ENCODE peak calls at places on chromosomes 13 and 19, in four cellular contexts. G, U, T and J are unnamed samples.

GRCh38 chr13:101433895-101434294 is 17.6 kb upstream of the NALCN start:
- DNase-seq in G (no peak), U (no peak), T (no peak), J (no peak)

GRCh38 chr13:64847767-64848166 is 2382.4 kb downstream of the PCDH9 start:
- DNase-seq in G (no peak), U (no peak), T (no peak), J (no peak)

GRCh38 chr13:51230473-51231105 is 8.4 kb downstream of the FAM124A start:
- DNase-seq in G (peak), U (no peak), T (no peak), J (no peak)

GRCh38 chr19:29329460-29330134 is 116.6 kb upstream of the UQCRFS1 start:
- DNase-seq in G (no peak), U (no peak), T (peak), J (no peak)

GRCh38 chr13:112510002-112510780 is 77.8 kb downstream of the TUBGCP3 start:
- DNase-seq in G (peak), U (no peak), T (peak), J (no peak)

GRCh38 chr13:47139519-47139918 is 242.7 kb upstream of the HTR2A start:
- DNase-seq in G (no peak), U (no peak), T (no peak), J (no peak)

GRCh38 chr19:29665826-29666633 is 769 bp downstream of the PLEKHF1 start:
- DNase-seq in G (no peak), U (no peak), T (no peak), J (no peak)

GRCh38 chr13:27791146-27791900 is 960 bp upstream of the GSX1 start:
- DNase-seq in G (no peak), U (no peak), T (no peak), J (no peak)

GRCh38 chr13:48431987-48432615 is 19.2 kb upstream of the LPAR6 start:
- DNase-seq in G (peak), U (no peak), T (no peak), J (no peak)

GRCh38 chr19:2488405-2488941 is 12.5 kb downstream of the GADD45B start:
- DNase-seq in G (no peak), U (no peak), T (no peak), J (no peak)

GRCh38 chr13:106477303-106477702 is 58.2 kb downstream of the EFNB2 start:
- DNase-seq in G (no peak), U (no peak), T (no peak), J (no peak)

GRCh38 chr13:80235131-80235530 is 105.8 kb downstream of the SPRY2 start:
- DNase-seq in G (no peak), U (no peak), T (no peak), J (no peak)

GRCh38 chr19:48836089-48837017 is at the start of gene HSD17B14:
- DNase-seq in G (peak), U (no peak), T (peak), J (no peak)

GRCh38 chr13:21231426-21231945 is 55.0 kb downstream of the MRPL57 start:
- DNase-seq in G (no peak), U (no peak), T (no peak), J (no peak)

GRCh38 chr13:43648733-43649132 is 138.0 kb downstream of the ENOX1 start:
- DNase-seq in G (no peak), U (no peak), T (no peak), J (no peak)

GRCh38 chr13:111622051-111622531 is 301.6 kb downstream of the TEX29 start:
- DNase-seq in G (no peak), U (no peak), T (no peak), J (no peak)

GRCh38 chr19:10828981-10829821 is 6.8 kb downstream of the TMED1 start:
- DNase-seq in G (no peak), U (no peak), T (no peak), J (no peak)

GRCh38 chr13:24185591-24186232 is 25.2 kb downstream of the SPATA13 start:
- DNase-seq in G (no peak), U (no peak), T (no peak), J (no peak)

GRCh38 chr13:21895769-21896168 is 224.9 kb downstream of the FGF9 start:
- DNase-seq in G (no peak), U (no peak), T (no peak), J (no peak)

GRCh38 chr13:43572601-43573360 is 214.0 kb downstream of the ENOX1 start:
- DNase-seq in G (peak), U (no peak), T (no peak), J (no peak)

GRCh38 chr19:48481846-48482639 is 12.9 kb downstream of the CYTH2 start:
- DNase-seq in G (peak), U (no peak), T (no peak), J (no peak)

GRCh38 chr19:18896421-18896841 is 473 bp upstream of the CERS1 start:
- DNase-seq in G (no peak), U (no peak), T (no peak), J (peak)

GRCh38 chr19:18895828-18896341 is at the start of gene CERS1:
- DNase-seq in G (no peak), U (no peak), T (peak), J (peak)

GRCh38 chr19:18893573-18894253 is 2.2 kb downstream of the CERS1 start:
- DNase-seq in G (no peak), U (no peak), T (no peak), J (no peak)

GRCh38 chr19:18894254-18895037 is 1.5 kb downstream of the CERS1 start:
- DNase-seq in G (no peak), U (no peak), T (peak), J (peak)

GRCh38 chr19:18895038-18895827 is 725 bp downstream of the CERS1 start:
- DNase-seq in G (peak), U (no peak), T (peak), J (no peak)
- TF ChIP-seq CTCF in G (peak), U (no peak), T (peak), J (no peak)

GRCh38 chr13:33017410-33017929 is 1.2 kb downstream of the KL start:
- DNase-seq in G (no peak), U (no peak), T (peak), J (no peak)
- TF ChIP-seq CTCF in G (peak), U (peak), T (peak), J (no peak)

DNA sequence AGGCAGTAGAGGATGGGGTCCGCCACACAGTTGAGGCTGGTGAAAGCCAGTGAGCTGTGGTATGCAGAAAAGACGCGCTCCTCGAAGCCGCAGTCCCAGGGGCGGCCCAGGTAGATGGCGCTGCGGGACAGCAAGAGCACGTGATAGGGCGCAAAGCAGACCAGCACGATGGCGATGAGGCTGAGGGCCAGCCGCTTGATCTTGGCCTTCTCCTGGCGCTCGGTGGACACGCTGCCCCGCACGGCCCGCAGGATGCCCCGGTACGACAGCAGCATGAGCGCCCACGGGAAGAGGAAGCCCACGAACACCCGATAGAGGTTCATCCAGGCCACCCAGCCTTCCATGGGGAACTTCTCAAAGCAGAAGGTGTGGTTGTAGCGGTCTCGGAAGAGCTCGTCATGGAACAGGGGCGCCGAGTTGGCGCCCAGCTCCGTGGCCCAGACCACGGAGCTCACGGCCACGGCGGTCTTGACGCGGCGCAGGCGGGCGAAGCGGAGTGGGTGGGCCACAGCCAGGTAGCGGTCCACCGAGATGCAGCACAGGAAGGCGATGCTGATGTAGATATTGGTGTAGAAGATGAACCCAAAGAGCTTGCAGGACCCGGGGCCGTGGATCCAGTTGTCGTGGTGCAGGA is 6.5 kb upstream of the OPA3 start:
- DNase-seq in G (no peak), U (no peak), T (peak), J (peak)
- TF ChIP-seq CTCF in G (peak), U (no peak), T (peak), J (no peak)

DNA sequence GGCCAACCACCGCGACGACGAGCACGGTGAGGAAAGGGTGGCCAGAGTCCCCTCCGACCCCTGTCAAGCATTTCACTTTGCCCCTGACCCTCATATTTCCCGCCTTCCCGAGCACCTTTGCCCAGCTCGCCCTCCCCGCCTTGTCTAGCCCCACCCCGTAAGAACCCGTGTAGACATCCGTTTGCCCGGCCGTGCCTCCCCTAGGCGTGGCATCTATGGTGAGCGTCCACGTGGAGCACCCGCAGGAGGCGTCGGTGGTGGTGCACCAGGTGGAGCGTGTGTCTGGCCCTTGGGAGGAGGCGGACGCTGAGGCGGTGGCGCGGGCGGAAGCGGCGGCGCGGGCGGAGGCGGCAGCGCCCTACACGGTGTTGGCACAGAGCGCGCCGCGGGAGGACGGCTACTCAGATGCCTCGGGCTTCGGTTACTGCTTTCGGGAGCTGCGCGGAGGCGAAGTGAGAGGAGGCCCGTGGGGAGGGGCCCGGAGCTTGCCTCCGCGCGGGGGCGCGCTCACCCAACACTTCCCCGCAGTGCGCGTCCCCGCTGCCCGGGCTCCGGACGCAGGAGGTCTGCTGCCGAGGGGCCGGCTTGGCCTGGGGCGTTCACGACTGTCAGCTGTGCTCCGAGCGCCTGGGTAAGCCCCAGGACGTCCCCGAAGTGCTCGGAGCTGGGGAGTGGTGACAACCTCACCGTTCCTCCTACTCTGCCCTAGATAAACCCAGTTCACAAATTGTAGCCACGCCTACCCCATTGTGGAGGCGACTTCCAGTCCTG is 4.2 kb downstream of the LTBP4 start:
- DNase-seq in G (peak), U (no peak), T (no peak), J (no peak)
- TF ChIP-seq CTCF in G (no peak), U (no peak), T (no peak), J (no peak)

GRCh38 chr19:1376415-1376805 is 7.3 kb upstream of the NDUFS7 start:
- DNase-seq in G (no peak), U (no peak), T (no peak), J (no peak)

GRCh38 chr19:1379961-1380489 is 3.7 kb upstream of the NDUFS7 start:
- DNase-seq in G (no peak), U (no peak), T (no peak), J (no peak)

GRCh38 chr19:1377176-1377964 is 6.3 kb upstream of the NDUFS7 start:
- DNase-seq in G (no peak), U (no peak), T (no peak), J (no peak)

GRCh38 chr19:1379126-1379905 is 4.4 kb upstream of the NDUFS7 start:
- DNase-seq in G (no peak), U (no peak), T (no peak), J (no peak)

DNA sequence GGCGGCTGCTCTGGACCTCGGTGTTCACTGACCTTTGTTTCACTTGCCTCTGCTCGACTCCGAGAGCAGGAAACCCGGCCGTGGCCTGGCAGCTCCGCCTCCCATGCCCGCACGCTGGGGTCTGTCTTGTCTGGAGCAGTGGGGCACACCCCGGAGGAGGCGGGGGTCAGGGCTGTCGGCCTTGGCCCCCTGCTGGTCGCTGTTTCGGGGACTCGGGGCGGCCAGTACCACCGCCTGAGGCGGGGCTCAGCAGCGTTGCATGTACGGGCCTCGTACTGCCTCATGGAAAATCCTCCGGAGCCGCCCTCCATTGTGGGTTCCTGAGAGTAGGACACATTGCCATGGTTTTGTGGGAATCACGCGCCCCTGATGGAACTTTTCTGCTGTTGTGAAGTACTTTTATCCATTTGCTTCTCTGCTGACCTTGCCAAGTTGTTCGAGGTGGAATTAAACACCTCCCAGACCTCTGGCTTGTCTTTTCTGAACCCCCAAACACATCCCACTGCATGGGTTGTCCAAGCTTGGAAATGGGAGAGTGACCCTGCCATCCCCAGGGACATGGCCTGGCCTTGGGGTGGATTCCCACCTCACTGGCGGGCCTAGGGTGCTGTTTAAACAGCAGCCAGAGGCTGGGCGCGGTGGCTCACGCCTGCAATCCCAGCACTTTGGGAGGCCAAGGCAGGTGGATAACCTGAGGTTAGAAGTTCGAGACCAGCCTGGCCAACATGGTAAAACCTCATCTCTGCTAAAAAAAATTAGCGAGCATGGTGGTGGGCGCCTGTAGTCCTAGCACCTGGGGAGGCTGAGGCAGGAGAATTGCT is 5.5 kb upstream of the NDUFS7 start:
- DNase-seq in G (no peak), U (no peak), T (no peak), J (no peak)
- TF ChIP-seq CTCF in G (no peak), U (no peak), T (peak), J (peak)

GRCh38 chr19:45638930-45639729 is at the start of gene EML2:
- DNase-seq in G (peak), U (no peak), T (peak), J (peak)
- TF ChIP-seq CTCF in G (peak), U (no peak), T (no peak), J (no peak)